ENCODE peak calls at places on chromosomes 4 and X, in nine cellular contexts. W is mesenchymal stem cell, N is neural crest cell, A is bronchial epithelial cell, F is NCI-H146, T is EL, Q is posterior vena cava, U is type B pancreatic cell, E is mammary epithelial cell. O is an unnamed sample.

GRCh38 chrX:140163376-140164159 is 198.2 kb upstream of the CXorf66 start:
- DNase-seq in W (no peak), N (no peak), A (no peak), F (no peak), T (no peak), Q (no peak), U (no peak), E (no peak), O (no peak)

GRCh38 chrX:13821740-13822139 is 4.8 kb upstream of the GPM6B start:
- DNase-seq in W (no peak), N (no peak), A (peak; percentile 52), F (no peak), T (no peak), Q (no peak), U (no peak), E (peak; percentile 37), O (no peak)

GRCh38 chr4:74794341-74794801 is at the start of gene BTC:
- DNase-seq in W (peak; percentile 21), N (peak; percentile 7), A (peak; percentile 63), F (peak; percentile 33), T (peak; percentile 18), Q (peak; percentile 72), U (peak; percentile 65), E (peak; percentile 52), O (no peak)

GRCh38 chrX:151279161-151279560 is 102.8 kb downstream of the GPR50 start:
- DNase-seq in W (no peak), N (no peak), A (no peak), F (no peak), T (no peak), Q (no peak), U (no peak), E (no peak), O (no peak)

GRCh38 chr4:184231573-184231972 is 13.9 kb upstream of the ENPP6 start:
- DNase-seq in W (no peak), N (no peak), A (no peak), F (no peak), T (no peak), Q (no peak), U (no peak), E (no peak), O (no peak)

GRCh38 chr4:158446106-158446505 is 75.6 kb upstream of the RXFP1 start:
- DNase-seq in W (no peak), N (no peak), A (peak; percentile 80), F (no peak), T (peak; percentile 52), Q (no peak), U (no peak), E (peak; percentile 69), O (no peak)

GRCh38 chr4:26263165-26263564 is 57.6 kb upstream of the RBPJ start:
- DNase-seq in W (no peak), N (no peak), A (peak; percentile 26), F (peak; percentile 24), T (no peak), Q (no peak), U (no peak), E (no peak), O (no peak)

GRCh38 chr4:142358656-142359055 is 487.4 kb downstream of the INPP4B start:
- DNase-seq in W (no peak), N (no peak), A (no peak), F (no peak), T (no peak), Q (no peak), U (no peak), E (no peak), O (no peak)

GRCh38 chr4:6972911-6973310 is 63.3 kb downstream of the TBC1D14 start:
- DNase-seq in W (peak; percentile 78), N (no peak), A (no peak), F (no peak), T (no peak), Q (no peak), U (no peak), E (no peak), O (no peak)

GRCh38 chr4:80184791-80185756 is 12.2 kb upstream of the PRDM8 start:
- DNase-seq in W (peak; percentile 42), N (no peak), A (no peak), F (peak; percentile 30), T (peak; percentile 12), Q (no peak), U (no peak), E (no peak), O (no peak)

GRCh38 chrX:625137-625691 is 5.4 kb upstream of the SHOX start:
- DNase-seq in W (no peak), N (no peak), A (no peak), F (no peak), T (peak; percentile 73), Q (no peak), U (no peak), E (no peak), O (no peak)

GRCh38 chr4:132763465-132763864 is 385.6 kb upstream of the PCDH10 start:
- DNase-seq in W (no peak), N (no peak), A (no peak), F (no peak), T (no peak), Q (peak; percentile 47), U (no peak), E (no peak), O (no peak)

GRCh38 chr4:101232074-101232776 is 115.1 kb downstream of the PPP3CA start:
- DNase-seq in W (peak; percentile 59), N (no peak), A (peak; percentile 87), F (no peak), T (peak; percentile 83), Q (no peak), U (no peak), E (peak; percentile 86), O (peak; percentile 76)

GRCh38 chr4:155403886-155404285 is 27.1 kb upstream of the MAP9 start:
- DNase-seq in W (peak; percentile 71), N (no peak), A (peak; percentile 68), F (peak; percentile 38), T (peak; percentile 19), Q (no peak), U (no peak), E (peak; percentile 23), O (peak; percentile 67)

GRCh38 chr4:56914336-56914735 is 6.6 kb downstream of the REST start:
- DNase-seq in W (no peak), N (no peak), A (no peak), F (no peak), T (no peak), Q (no peak), U (no peak), E (no peak), O (no peak)

GRCh38 chrX:151543706-151544105 is 19.8 kb upstream of the PASD1 start:
- DNase-seq in W (no peak), N (no peak), A (peak; percentile 64), F (no peak), T (peak; percentile 3), Q (no peak), U (no peak), E (peak; percentile 45), O (no peak)

GRCh38 chrX:11792461-11793421 is 34.7 kb downstream of the MSL3 start:
- DNase-seq in W (no peak), N (no peak), A (no peak), F (no peak), T (no peak), Q (no peak), U (no peak), E (no peak), O (no peak)

GRCh38 chr4:62881901-62882300 is 1527.3 kb downstream of the TECRL start:
- DNase-seq in W (no peak), N (no peak), A (peak; percentile 13), F (no peak), T (no peak), Q (no peak), U (no peak), E (no peak), O (no peak)

GRCh38 chrX:107849747-107850478 is 24.2 kb downstream of the MID2 start:
- DNase-seq in W (peak; percentile 8), N (no peak), A (peak; percentile 6), F (no peak), T (no peak), Q (no peak), U (no peak), E (peak; percentile 3), O (peak; percentile 69)

GRCh38 chr4:78057600-78058560 is 757 bp downstream of the FRAS1 start:
- DNase-seq in W (peak; percentile 45), N (peak; percentile 38), A (peak; percentile 34), F (peak; percentile 70), T (peak; percentile 44), Q (peak; percentile 83), U (peak; percentile 72), E (peak; percentile 64), O (peak; percentile 37)

GRCh38 chr4:152499322-152499721 is 36.6 kb downstream of the FBXW7 start:
- DNase-seq in W (no peak), N (no peak), A (no peak), F (no peak), T (no peak), Q (no peak), U (no peak), E (no peak), O (no peak)

GRCh38 chrX:30665471-30665870 is 12.2 kb downstream of the GK start:
- DNase-seq in W (no peak), N (no peak), A (no peak), F (no peak), T (no peak), Q (no peak), U (no peak), E (no peak), O (no peak)

GRCh38 chr4:67071641-67072040 is 473.7 kb downstream of the CENPC start:
- DNase-seq in W (no peak), N (no peak), A (no peak), F (no peak), T (no peak), Q (no peak), U (no peak), E (no peak), O (no peak)

GRCh38 chr4:17284323-17285175 is 227.3 kb downstream of the QDPR start:
- DNase-seq in W (no peak), N (no peak), A (no peak), F (no peak), T (no peak), Q (peak; percentile 82), U (no peak), E (no peak), O (peak; percentile 50)

GRCh38 chrX:22041931-22042530 is 9.9 kb downstream of the PHEX start:
- DNase-seq in W (no peak), N (no peak), A (no peak), F (peak; percentile 59), T (no peak), Q (no peak), U (no peak), E (no peak), O (no peak)

GRCh38 chr4:180059216-180059881 is 2183.9 kb upstream of the TENM3 start:
- DNase-seq in W (peak; percentile 18), N (peak; percentile 28), A (no peak), F (peak; percentile 36), T (no peak), Q (peak; percentile 76), U (no peak), E (no peak), O (no peak)

GRCh38 chr4:68463796-68464195 is 16.5 kb downstream of the TMPRSS11E start:
- DNase-seq in W (no peak), N (no peak), A (peak; percentile 95), F (no peak), T (peak; percentile 2), Q (no peak), U (no peak), E (peak; percentile 84), O (no peak)

GRCh38 chrX:65706041-65706828 is 38.8 kb downstream of the MSN start:
- DNase-seq in W (peak; percentile 88), N (no peak), A (peak; percentile 88), F (no peak), T (peak; percentile 94), Q (no peak), U (no peak), E (peak; percentile 83), O (peak; percentile 76)

GRCh38 chr4:54318904-54319303 is 89.8 kb downstream of the PDGFRA start:
- DNase-seq in W (peak; percentile 63), N (peak; percentile 18), A (peak; percentile 30), F (peak; percentile 41), T (peak; percentile 44), Q (no peak), U (no peak), E (peak; percentile 25), O (peak; percentile 46)

GRCh38 chr4:158858410-158859189 is 89.8 kb downstream of the FNIP2 start:
- DNase-seq in W (peak; percentile 57), N (no peak), A (peak; percentile 54), F (no peak), T (peak; percentile 83), Q (no peak), U (no peak), E (peak; percentile 32), O (no peak)

GRCh38 chrX:45850197-45850774 is 649.6 kb upstream of the DIPK2B start:
- DNase-seq in W (peak; percentile 36), N (peak; percentile 1), A (peak; percentile 20), F (peak; percentile 44), T (peak; percentile 11), Q (no peak), U (no peak), E (peak; percentile 46), O (peak; percentile 28)

O was measured in endothelial cell of umbilical vein.